ENCODE peak calls at places on chromosomes 11 and 22, in seven cellular contexts. F is astrocyte of the spinal cord, D is GM12865, L is kidney epithelial cell, S is endothelial cell of umbilical vein, R is body of pancreas, Q is transverse colon. C is an unnamed sample.

GRCh38 chr22:27212617-27213177 is 555.3 kb downstream of the MIAT start:
- DNase-seq in R (peak), F (peak), Q (peak), L (peak), S (peak), D (no peak), C (peak)

GRCh38 chr11:13220148-13220547 is 57.4 kb upstream of the BMAL1 start:
- DNase-seq in S (no peak), Q (no peak), F (no peak), D (no peak), L (no peak), R (no peak), C (no peak)

GRCh38 chr11:20599424-20600346 is at the start of gene SLC6A5:
- DNase-seq in L (no peak), Q (no peak), R (peak), S (peak), F (peak), D (peak), C (peak)

GRCh38 chr22:25482868-25483639 is 81.4 kb upstream of the GRK3 start:
- DNase-seq in L (no peak), D (no peak), Q (no peak), R (peak), S (no peak), F (no peak), C (no peak)

GRCh38 chr11:2860636-2861035 is 24.9 kb downstream of the CDKN1C start:
- DNase-seq in D (peak), S (no peak), R (no peak), L (no peak), F (peak), Q (peak), C (peak)

GRCh38 chr11:43737194-43737575 is 56.6 kb downstream of the HSD17B12 start:
- DNase-seq in F (no peak), L (no peak), R (no peak), Q (no peak), D (no peak), S (no peak), C (no peak)

GRCh38 chr11:133821776-133822175 is 23.5 kb downstream of the SPATA19 start:
- DNase-seq in F (no peak), L (no peak), S (no peak), Q (peak), D (peak), R (peak), C (peak)

GRCh38 chr22:30224161-30224857 is 22.2 kb downstream of the LIF start:
- DNase-seq in R (no peak), D (peak), L (no peak), F (peak), Q (no peak), S (no peak), C (no peak)

GRCh38 chr22:39994566-39995345 is at the start of gene FAM83F:
- DNase-seq in R (peak), S (no peak), D (no peak), Q (peak), F (no peak), L (no peak), C (no peak)

DNA sequence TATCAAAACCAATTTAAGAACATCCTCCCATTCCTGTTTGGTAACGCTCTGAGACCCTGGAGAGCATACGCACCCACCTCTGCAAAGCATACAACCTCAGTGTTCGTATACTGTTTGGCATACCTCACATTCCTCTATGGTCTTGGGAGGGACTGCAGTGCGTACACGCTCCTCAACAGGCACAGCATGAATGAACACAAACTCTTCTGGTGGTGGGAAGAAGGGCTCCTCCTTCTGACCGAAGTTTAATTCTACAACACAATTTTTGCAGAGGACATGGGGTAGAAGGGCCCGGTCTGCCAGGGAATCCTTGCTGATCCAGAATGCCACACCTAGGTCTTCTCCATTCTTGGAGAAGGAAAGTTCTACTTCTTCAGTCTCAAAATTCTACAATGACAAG is 5.3 kb downstream of the HNRNPUL2 start:
- DNase-seq in L (no peak), D (no peak), F (peak), Q (no peak), S (no peak), R (no peak), C (peak)
- TF ChIP-seq CTCF in L (no peak), D (no peak), F (peak), Q (no peak), S (no peak), R (no peak), C (peak)

GRCh38 chr11:78189851-78190250 is 1.1 kb downstream of the USP35 start:
- DNase-seq in S (no peak), Q (no peak), R (no peak), L (no peak), D (peak), F (no peak), C (no peak)
- H3K4me3 ChIP-seq in S (peak), Q (no peak), R (no peak), L (no peak), D (peak), F (peak), C (peak)

DNA sequence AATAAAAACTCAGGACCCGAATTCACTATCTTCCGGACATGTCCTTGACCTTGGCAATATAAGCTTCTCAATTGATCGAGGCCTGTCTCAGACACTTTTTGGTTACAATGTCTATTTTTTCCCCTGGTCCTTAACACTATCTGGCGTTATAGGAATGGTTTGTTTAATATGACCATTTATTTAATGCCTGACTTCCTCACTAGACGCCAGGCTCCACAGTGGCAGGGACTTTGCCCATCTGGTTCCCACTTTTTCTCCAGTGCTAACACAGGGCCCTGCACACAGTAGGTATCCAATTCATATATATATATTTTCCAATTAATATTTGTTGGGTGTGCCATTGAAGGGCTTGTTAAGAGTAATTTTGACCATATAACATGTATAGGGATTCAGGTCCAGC is 7.9 kb upstream of the CBX6 start:
- DNase-seq in S (no peak), R (no peak), Q (no peak), D (no peak), L (no peak), F (no peak), C (no peak)
- TF ChIP-seq CTCF in S (no peak), R (no peak), Q (no peak), D (no peak), L (no peak), F (no peak), C (no peak)

GRCh38 chr11:35082322-35083180 is 56.4 kb upstream of the CD44 start:
- DNase-seq in D (peak), F (peak), L (peak), Q (peak), R (peak), S (no peak), C (peak)
- H3K4me3 ChIP-seq in D (peak), F (no peak), L (no peak), Q (no peak), R (no peak), S (no peak), C (no peak)

GRCh38 chr11:36609383-36609782 is 11.3 kb upstream of the RAG2 start:
- DNase-seq in S (no peak), L (no peak), D (no peak), F (no peak), R (no peak), Q (no peak), C (no peak)

GRCh38 chr11:36605221-36606216 is 7.5 kb upstream of the RAG2 start:
- DNase-seq in L (no peak), D (peak), Q (no peak), F (no peak), S (no peak), R (no peak), C (no peak)

DNA sequence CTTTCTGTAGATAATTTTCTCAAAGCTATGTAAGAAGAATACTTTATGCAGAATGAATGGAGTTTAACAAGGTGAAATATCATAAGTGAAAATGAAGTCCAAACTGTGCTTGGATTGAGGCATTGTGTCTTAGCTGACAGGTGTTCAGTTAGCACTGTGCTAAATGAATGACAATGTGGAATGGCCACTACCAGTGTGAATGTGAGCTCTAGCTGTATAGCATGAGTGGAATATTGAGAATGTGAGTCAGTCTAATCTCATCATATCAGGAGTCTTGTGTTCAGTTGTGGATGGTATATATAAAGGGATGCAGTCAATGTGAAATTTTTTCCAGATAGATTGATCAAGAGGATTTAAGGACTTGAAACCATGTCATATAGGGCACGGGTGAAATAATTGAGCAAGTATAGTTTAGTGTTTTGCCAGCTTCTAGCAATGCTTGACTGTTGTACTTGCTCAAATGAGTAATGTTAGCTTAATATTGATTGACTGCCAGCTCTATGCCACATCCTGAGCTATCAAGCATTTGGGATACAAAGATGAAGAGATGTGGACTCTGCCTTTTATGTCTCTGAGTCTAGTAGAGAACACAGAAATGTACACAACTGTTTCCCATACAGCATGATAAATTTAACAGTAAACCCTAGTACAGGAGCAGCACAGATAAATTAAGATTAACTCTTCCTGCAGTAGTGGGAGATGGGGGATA is 10.6 kb upstream of the RAG2 start:
- DNase-seq in L (no peak), F (no peak), D (no peak), S (no peak), R (no peak), Q (no peak), C (no peak)
- TF ChIP-seq CTCF in L (no peak), F (no peak), D (no peak), S (no peak), R (no peak), Q (no peak), C (no peak)